ENCODE peak calls at places on chromosomes 4 and X, in five cellular contexts. G is activated CD4-positive, alpha-beta T cell treated with anti-CD3 and anti-CD28 coated beads, Interleukin-2, amount 50 U/mL, for 4 hours; S is IMR-90; E is H54; L is HepG2. D is an unnamed sample.

GRCh38 chr4:99763635-99764101 is 53.0 kb upstream of the DAPP1 start:
- DNase-seq in G (no peak), S (peak), E (peak), L (no peak), D (no peak)

GRCh38 chr4:110852793-110853192 is 229.9 kb upstream of the PITX2 start:
- DNase-seq in G (no peak), S (no peak), E (no peak), L (no peak), D (no peak)

GRCh38 chr4:184074989-184075388 is 142.7 kb downstream of the ENPP6 start:
- DNase-seq in G (no peak), S (no peak), E (no peak), L (no peak), D (no peak)

GRCh38 chr4:124633285-124633941 is 79.1 kb downstream of the ANKRD50 start:
- DNase-seq in G (no peak), S (peak), E (no peak), L (no peak), D (no peak)

GRCh38 chrX:134753185-134754008 is 95.1 kb upstream of the PLAC1 start:
- DNase-seq in G (no peak), S (peak), E (peak), L (peak), D (no peak)

GRCh38 chr4:121822796-121823504 is 733 bp downstream of the CCNA2 start:
- DNase-seq in G (no peak), S (no peak), E (no peak), L (peak), D (peak)

GRCh38 chr4:3613980-3614730 is 81.9 kb upstream of the LRPAP1 start:
- DNase-seq in G (no peak), S (no peak), E (no peak), L (peak), D (no peak)

GRCh38 chr4:126405369-126405982 is 1090.7 kb downstream of the FAT4 start:
- DNase-seq in G (no peak), S (peak), E (no peak), L (peak), D (no peak)

GRCh38 chr4:56937262-56937661 is 29.6 kb downstream of the REST start:
- DNase-seq in G (no peak), S (peak), E (peak), L (no peak), D (no peak)

GRCh38 chrX:16771483-16772398 is 14.5 kb upstream of the TXLNG start:
- DNase-seq in G (no peak), S (peak), E (no peak), L (peak), D (no peak)

GRCh38 chr4:179164642-179165338 is 1722.6 kb upstream of the AGA start:
- DNase-seq in G (no peak), S (no peak), E (no peak), L (no peak), D (no peak)

GRCh38 chr4:36363024-36363423 is 81.6 kb downstream of the DTHD1 start:
- DNase-seq in G (no peak), S (no peak), E (no peak), L (no peak), D (no peak)

GRCh38 chr4:53592128-53592527 is 842 bp upstream of the LNX1 start:
- DNase-seq in G (no peak), S (peak), E (no peak), L (no peak), D (no peak)

GRCh38 chr4:145732895-145733880 is 53.2 kb downstream of the C4orf51 start:
- DNase-seq in G (peak), S (peak), E (peak), L (peak), D (peak)

GRCh38 chrX:154545673-154546274 is 872 bp downstream of the G6PD start:
- DNase-seq in G (no peak), S (no peak), E (no peak), L (no peak), D (no peak)

GRCh38 chrX:100413231-100413630 is 3.2 kb upstream of the PCDH19 start:
- DNase-seq in G (no peak), S (peak), E (peak), L (peak), D (no peak)

GRCh38 chr4:167885872-167886271 is 206.5 kb upstream of the ANXA10 start:
- DNase-seq in G (no peak), S (peak), E (no peak), L (no peak), D (no peak)

GRCh38 chr4:85520765-85521749 is 46.1 kb downstream of the ARHGAP24 start:
- DNase-seq in G (no peak), S (no peak), E (no peak), L (no peak), D (no peak)

GRCh38 chr4:110208419-110208818 is 10.0 kb upstream of the ELOVL6 start:
- DNase-seq in G (no peak), S (no peak), E (no peak), L (no peak), D (no peak)

GRCh38 chrX:334331-334891 is 15.8 kb upstream of the GTPBP6 start:
- DNase-seq in G (no peak), S (no peak), E (no peak), L (no peak), D (no peak)

GRCh38 chr4:177236889-177237288 is 72.8 kb upstream of the NEIL3 start:
- DNase-seq in G (no peak), S (no peak), E (no peak), L (no peak), D (no peak)

GRCh38 chr4:139315221-139315675 is 13.0 kb upstream of the NDUFC1 start:
- DNase-seq in G (no peak), S (no peak), E (no peak), L (no peak), D (no peak)

GRCh38 chrX:115689931-115690330 is 129.0 kb downstream of the PLS3 start:
- DNase-seq in G (no peak), S (peak), E (no peak), L (no peak), D (no peak)

GRCh38 chr4:88158038-88158359 is 440 bp downstream of the ABCG2 start:
- DNase-seq in G (no peak), S (no peak), E (no peak), L (no peak), D (no peak)

GRCh38 chr4:19807505-19807904 is 444.2 kb upstream of the SLIT2 start:
- DNase-seq in G (no peak), S (peak), E (no peak), L (no peak), D (no peak)

GRCh38 chr4:2761035-2761923 is 5.1 kb upstream of the TNIP2 start:
- DNase-seq in G (no peak), S (no peak), E (no peak), L (peak), D (no peak)

GRCh38 chr4:120850048-120850599 is 72.4 kb downstream of the PRDM5 start:
- DNase-seq in G (no peak), S (peak), E (no peak), L (no peak), D (no peak)

GRCh38 chr4:22522206-22522605 is 6.3 kb upstream of the ADGRA3 start:
- DNase-seq in G (no peak), S (peak), E (no peak), L (no peak), D (no peak)

GRCh38 chr4:145731026-145731425 is 51.1 kb downstream of the C4orf51 start:
- DNase-seq in G (no peak), S (peak), E (no peak), L (peak), D (no peak)